ENCODE peak calls at places on chromosomes 3 and 15, in five cellular contexts. T is GM04503; K is AG09319; H is activated CD4-positive, alpha-beta T cell treated with anti-CD3 and anti-CD28 coated beads, Interleukin-2, amount 50 U/mL, for 24 hours; P is foreskin fibroblast. Y is an unnamed sample.
A peak's percentile ranks its signal among the peaks of the same experiment; 100 is the strongest.

GRCh38 chr15:32715276-32715675 is 2.5 kb upstream of the GREM1 start:
- DNase-seq in P (no peak), T (no peak), H (no peak), K (no peak), Y (no peak)

GRCh38 chr3:97245201-97245910 is 431.0 kb downstream of the EPHA6 start:
- DNase-seq in T (no peak), K (no peak), P (no peak), H (no peak), Y (no peak)

GRCh38 chr15:93282808-93283207 is 193.8 kb upstream of the RGMA start:
- DNase-seq in T (no peak), H (no peak), K (no peak), P (no peak), Y (no peak)

GRCh38 chr15:36239509-36239908 is 339.9 kb upstream of the CDIN1 start:
- DNase-seq in K (no peak), T (no peak), H (no peak), P (no peak), Y (no peak)

GRCh38 chr3:185866555-185866954 is 41.7 kb upstream of the IGF2BP2 start:
- DNase-seq in K (no peak), P (no peak), T (no peak), H (no peak), Y (no peak)

GRCh38 chr3:178967184-178967532 is 104.5 kb downstream of the ZMAT3 start:
- DNase-seq in K (no peak), P (no peak), H (no peak), T (no peak), Y (no peak)

GRCh38 chr3:157499342-157499963 is 3.8 kb downstream of the VEPH1 start:
- DNase-seq in H (no peak), T (no peak), P (no peak), K (no peak), Y (peak; percentile 22)

GRCh38 chr15:72838311-72838731 is 54.8 kb upstream of the ADPGK start:
- DNase-seq in T (no peak), K (no peak), H (no peak), P (no peak), Y (peak; percentile 52)

GRCh38 chr3:52403271-52403841 is 41.5 kb downstream of the SEMA3G start:
- DNase-seq in K (no peak), P (no peak), T (no peak), H (no peak), Y (no peak)

GRCh38 chr15:46304320-46304719 is 669.5 kb downstream of the SQOR start:
- DNase-seq in K (no peak), P (no peak), T (no peak), H (no peak), Y (no peak)

GRCh38 chr3:167920747-167921146 is 175.0 kb downstream of the GOLIM4 start:
- DNase-seq in P (no peak), H (no peak), T (no peak), K (no peak), Y (no peak)

GRCh38 chr3:172685331-172686214 is 25.3 kb downstream of the NCEH1 start:
- DNase-seq in T (no peak), H (no peak), P (peak; percentile 37), K (no peak), Y (peak; percentile 42)

GRCh38 chr3:32175607-32176197 is 62.8 kb upstream of the CMTM8 start:
- DNase-seq in K (peak; percentile 23), P (peak; percentile 53), T (no peak), H (peak; percentile 50), Y (no peak)

GRCh38 chr3:52077900-52078299 is 21.5 kb upstream of the DUSP7 start:
- DNase-seq in K (no peak), T (no peak), P (no peak), H (no peak), Y (no peak)

GRCh38 chr15:82978438-82978837 is 7.6 kb upstream of the RAMAC start:
- DNase-seq in P (no peak), K (no peak), T (no peak), H (no peak), Y (no peak)

GRCh38 chr3:47522082-47522987 is 8.8 kb upstream of the ELP6 start:
- DNase-seq in T (no peak), K (peak; percentile 73), P (peak; percentile 77), H (peak; percentile 59), Y (peak; percentile 71)

GRCh38 chr15:70854669-70854976 is 666 bp upstream of the LARP6 start:
- DNase-seq in H (no peak), K (no peak), P (no peak), T (no peak), Y (peak; percentile 37)

GRCh38 chr3:114666613-114667012 is 372.8 kb downstream of the TIGIT start:
- DNase-seq in H (no peak), P (no peak), T (no peak), K (no peak), Y (no peak)

Y was measured in MG63.